ENCODE peak calls at places on chromosomes 4 and X, in four cellular contexts. X is adrenal gland, Y is HFF-Myc, V is RWPE1. H is an unnamed sample.

GRCh38 chrX:129731228-129731627 is 7.6 kb upstream of the XPNPEP2 start:
- DNase-seq in Y (no peak), V (no peak), X (no peak), H (no peak)

GRCh38 chrX:49844622-49845021 is 15.5 kb downstream of the PAGE4 start:
- DNase-seq in V (no peak), X (no peak), Y (no peak), H (no peak)

GRCh38 chr4:152104846-152105462 is 344.1 kb upstream of the GATB start:
- DNase-seq in V (no peak), X (no peak), Y (no peak), H (no peak)

GRCh38 chrX:17375631-17376380 is 806 bp downstream of the NHS start:
- DNase-seq in Y (no peak), X (peak; percentile 29), V (no peak), H (peak; percentile 69)

GRCh38 chr4:180664766-180665368 is 1578.3 kb upstream of the TENM3 start:
- DNase-seq in X (peak; percentile 84), V (peak; percentile 63), Y (peak; percentile 54), H (no peak)

GRCh38 chr4:65653740-65654361 is 16.4 kb downstream of the EPHA5 start:
- DNase-seq in Y (no peak), V (no peak), X (no peak), H (no peak)

GRCh38 chrX:38754102-38754790 is 47.0 kb upstream of the MID1IP1 start:
- DNase-seq in X (peak; percentile 22), Y (peak; percentile 6), V (peak; percentile 9), H (no peak)

GRCh38 chrX:7515681-7516413 is 327.1 kb upstream of the VCX start:
- DNase-seq in V (no peak), X (no peak), Y (no peak), H (no peak)

GRCh38 chr4:145177906-145178538 is 2.4 kb downstream of the OTUD4 start:
- DNase-seq in X (no peak), Y (no peak), V (no peak), H (no peak)

GRCh38 chr4:74206088-74206826 is 48.3 kb downstream of the MTHFD2L start:
- DNase-seq in Y (no peak), X (no peak), V (no peak), H (no peak)

GRCh38 chr4:181962321-181962720 is 280.9 kb upstream of the TENM3 start:
- DNase-seq in X (no peak), V (no peak), Y (no peak), H (no peak)

GRCh38 chr4:52202931-52203330 is 151.8 kb downstream of the SPATA18 start:
- DNase-seq in X (no peak), Y (no peak), V (peak; percentile 4), H (no peak)

GRCh38 chrX:86806786-86807185 is 658.5 kb downstream of the DACH2 start:
- DNase-seq in X (no peak), V (no peak), Y (no peak), H (no peak)

GRCh38 chrX:103586314-103586646 is 965 bp downstream of the TCEAL4 start:
- DNase-seq in Y (no peak), X (no peak), V (no peak), H (no peak)

GRCh38 chrX:134186362-134187121 is 50.4 kb upstream of the CCDC160 start:
- DNase-seq in Y (no peak), X (no peak), V (no peak), H (no peak)

GRCh38 chr4:182062936-182063335 is 180.3 kb upstream of the TENM3 start:
- DNase-seq in Y (peak; percentile 17), X (no peak), V (peak; percentile 76), H (no peak)

GRCh38 chr4:72567821-72568620 is 1.0 kb downstream of the ADAMTS3 start:
- DNase-seq in V (peak; percentile 69), X (peak; percentile 77), Y (peak; percentile 78), H (peak; percentile 80)

GRCh38 chr4:183561905-183562304 is 57.0 kb downstream of the ING2 start:
- DNase-seq in V (no peak), X (no peak), Y (no peak), H (no peak)

DNA sequence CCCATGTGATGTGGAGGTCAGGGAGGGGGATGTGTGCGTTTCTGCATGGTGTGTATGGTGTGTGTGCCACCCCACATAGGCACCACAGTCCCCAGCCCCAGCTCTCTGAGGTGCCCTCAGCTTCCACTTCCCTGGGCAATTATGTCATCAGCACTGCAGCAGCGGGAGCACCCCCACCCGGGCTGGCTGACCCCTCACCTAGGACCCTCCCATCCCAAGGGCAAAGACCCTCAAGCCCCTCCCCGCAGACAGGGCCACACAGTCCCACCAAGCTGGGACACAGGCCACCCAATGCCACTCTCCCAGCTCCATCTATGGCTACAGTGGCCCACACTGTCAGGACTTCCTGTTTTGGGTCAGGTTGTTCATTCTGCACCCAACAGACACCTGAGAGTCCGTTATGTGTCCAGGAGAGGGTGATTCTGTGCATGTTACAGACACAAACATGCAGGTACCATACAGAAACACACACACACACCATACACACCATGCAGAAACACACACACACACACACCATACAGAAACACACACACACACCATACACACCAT is 75.2 kb downstream of the JAKMIP1 start:
- DNase-seq in X (no peak), V (no peak), Y (no peak), H (no peak)
- TF ChIP-seq CTCF in X (no peak), V (no peak), Y (no peak), H (no peak)

GRCh38 chr4:686371-687040 is 2.4 kb downstream of the SLC49A3 start:
- DNase-seq in Y (no peak), X (peak; percentile 42), V (no peak), H (no peak)

GRCh38 chr4:687975-688694 is 816 bp downstream of the SLC49A3 start:
- DNase-seq in Y (no peak), V (no peak), X (peak; percentile 52), H (peak; percentile 68)

GRCh38 chr4:689498-690122 is 659 bp upstream of the SLC49A3 start:
- DNase-seq in V (no peak), Y (no peak), X (no peak), H (no peak)

GRCh38 chr4:687048-687974 is 1.6 kb downstream of the SLC49A3 start:
- DNase-seq in X (peak; percentile 94), Y (peak; percentile 57), V (peak; percentile 83), H (no peak)

GRCh38 chr4:688695-689497 is at the start of gene SLC49A3:
- DNase-seq in V (no peak), Y (no peak), X (no peak), H (peak; percentile 64)
- TF ChIP-seq CTCF in V (no peak), Y (no peak), X (no peak), H (no peak)

GRCh38 chrX:107714196-107714811 is 61.3 kb downstream of the TSC22D3 start:
- DNase-seq in X (peak; percentile 32), V (no peak), Y (no peak), H (no peak)
- TF ChIP-seq CTCF in X (no peak), V (no peak), Y (no peak), H (no peak)

GRCh38 chrX:10171291-10171690 is 14.5 kb downstream of the CLCN4 start:
- DNase-seq in X (no peak), Y (no peak), V (no peak), H (no peak)
- TF ChIP-seq CTCF in X (no peak), Y (no peak), V (no peak), H (no peak)

DNA sequence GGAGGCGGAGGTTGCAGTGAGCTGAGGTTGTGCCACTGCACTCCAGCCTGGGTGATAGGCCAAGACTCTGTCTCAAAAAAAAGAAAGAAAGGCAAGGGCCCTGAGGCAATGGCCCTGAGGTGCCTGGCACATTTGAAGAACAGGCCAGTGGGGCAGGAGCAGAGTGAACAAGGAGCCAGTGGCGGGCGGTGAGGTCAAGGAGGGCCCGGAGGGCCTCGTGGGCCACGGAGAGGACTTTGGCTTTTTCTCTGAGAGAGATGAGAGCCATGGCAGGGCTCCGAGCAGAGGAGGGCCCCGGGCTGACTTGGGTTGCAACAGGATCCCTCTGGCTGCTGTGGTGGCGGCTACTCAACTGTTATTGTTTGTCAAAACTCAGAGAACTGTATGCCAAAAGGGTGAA is 13.3 kb downstream of the FTSJ1 start:
- DNase-seq in V (no peak), Y (no peak), X (no peak), H (no peak)
- TF ChIP-seq CTCF in V (no peak), Y (no peak), X (no peak), H (no peak)

GRCh38 chrX:108297290-108297689 is 140.9 kb downstream of the COL4A6 start:
- DNase-seq in Y (no peak), V (no peak), X (no peak), H (no peak)
- TF ChIP-seq CTCF in Y (no peak), V (no peak), X (no peak), H (peak; percentile 21)

H was measured in type B pancreatic cell.